ENCODE peak calls at places on chromosomes 5 and 9, in four cellular contexts. D, N, Q and A are unnamed samples.
A peak's percentile ranks its signal among the peaks of the same experiment; 100 is the strongest.

GRCh38 chr5:65927497-65928340 is 1.3 kb downstream of the ERBIN start:
- DNase-seq in N (no peak), D (no peak), Q (peak; percentile 68), A (no peak)

GRCh38 chr9:107931071-107931715 is 441.6 kb upstream of the KLF4 start:
- DNase-seq in N (no peak), D (no peak), Q (no peak), A (no peak)

GRCh38 chr5:54709096-54709495 is 191.5 kb downstream of the SNX18 start:
- DNase-seq in Q (no peak), N (no peak), D (no peak), A (no peak)

GRCh38 chr5:30849801-30850370 is 343.6 kb upstream of the CDH6 start:
- DNase-seq in N (no peak), Q (no peak), D (no peak), A (no peak)

GRCh38 chr5:51279983-51280382 is 103.3 kb upstream of the ISL1 start:
- DNase-seq in D (no peak), N (no peak), Q (no peak), A (no peak)

GRCh38 chr5:154447074-154447725 is 1.4 kb downstream of the SAP30L start:
- DNase-seq in Q (peak; percentile 4), D (no peak), N (no peak), A (no peak)

GRCh38 chr9:26682041-26682440 is 210.6 kb downstream of the CAAP1 start:
- DNase-seq in N (no peak), Q (no peak), D (no peak), A (no peak)

GRCh38 chr9:99006979-99007378 is 63.3 kb downstream of the COL15A1 start:
- DNase-seq in Q (no peak), D (no peak), N (no peak), A (no peak)

GRCh38 chr5:66655395-66656324 is 59.5 kb downstream of the MAST4 start:
- DNase-seq in D (no peak), Q (no peak), N (no peak), A (no peak)

GRCh38 chr5:41115281-41115680 is 44.1 kb upstream of the MROH2B start:
- DNase-seq in Q (no peak), D (no peak), N (no peak), A (no peak)

GRCh38 chr9:97802276-97802675 is 50.8 kb upstream of the FOXE1 start:
- DNase-seq in D (no peak), N (no peak), Q (no peak), A (peak; percentile 69)

GRCh38 chr5:71454913-71455312 is 538 bp upstream of the BDP1 start:
- DNase-seq in Q (no peak), D (peak; percentile 63), N (no peak), A (no peak)

DNA sequence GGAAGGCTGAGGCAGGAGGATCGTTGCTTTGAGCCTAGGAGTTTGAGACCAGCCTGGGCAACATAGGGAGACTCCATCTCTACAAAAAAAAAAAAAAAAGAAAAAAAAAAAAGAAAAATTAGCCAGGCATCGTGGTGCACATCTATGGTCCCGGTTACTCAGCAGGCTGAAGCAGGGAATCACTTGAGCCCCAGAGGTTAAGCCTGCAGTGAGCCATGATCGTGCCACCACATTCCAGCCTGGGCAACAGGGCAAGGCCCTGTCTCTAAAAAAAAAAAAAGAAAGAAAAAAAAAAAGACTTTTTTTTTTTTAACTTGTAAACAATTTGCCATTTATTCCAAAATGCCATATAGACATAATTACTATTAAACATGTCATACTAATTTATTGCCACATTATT is 64.5 kb downstream of the SERINC5 start:
- DNase-seq in Q (no peak), N (no peak), D (no peak), A (no peak)
- H3K4me1 ChIP-seq in Q (peaks cover 99% of the 10 kb centered on the region), N (peaks cover 40% of the 10 kb centered on the region), D (no peaks in the 10 kb centered on the region), A (peaks cover 75% of the 10 kb centered on the region)

DNA sequence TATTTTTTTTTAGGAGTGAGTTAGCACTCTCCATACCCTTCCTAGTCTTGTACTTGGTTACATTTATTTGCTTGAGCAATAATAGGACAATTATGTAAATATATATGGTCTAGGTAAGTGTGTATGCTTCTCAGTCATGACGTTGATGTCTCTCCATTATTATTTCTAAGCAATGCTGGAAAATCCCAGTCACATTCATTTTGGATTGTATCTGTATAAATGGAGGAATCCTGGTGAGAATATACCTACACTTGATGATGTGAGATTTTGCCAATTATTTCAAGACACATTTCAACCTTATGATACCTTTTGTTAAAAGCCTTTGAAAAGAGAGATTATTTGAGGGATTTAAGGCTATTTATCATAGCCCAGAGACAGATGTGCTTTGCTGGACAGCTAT is 2244.5 kb upstream of the WWC1 start:
- DNase-seq in D (no peak), N (no peak), Q (no peak), A (no peak)
- H3K9me3 ChIP-seq in D (no peaks in the 10 kb centered on the region), N (no peaks in the 10 kb centered on the region), Q (no peaks in the 10 kb centered on the region), A (no peaks in the 10 kb centered on the region)

GRCh38 chr5:102961671-102962070 is 158.3 kb downstream of the GIN1 start:
- DNase-seq in N (no peak), Q (no peak), D (no peak), A (no peak)
- TF ChIP-seq CTCF in N (no peak), Q (no peak), D (no peak), A (no peak)

GRCh38 chr9:127915325-127915752 is 1.5 kb downstream of the ST6GALNAC4 start:
- DNase-seq in N (peak; percentile 68), Q (no peak), D (peak; percentile 76), A (no peak)
- H3K4me1 ChIP-seq in N (peaks cover 60% of the 10 kb centered on the region), Q (peaks cover 73% of the 10 kb centered on the region), D (no peaks in the 10 kb centered on the region), A (peaks cover 44% of the 10 kb centered on the region)